ENCODE peak calls at places on chromosome 9, in six cellular contexts. One of them, this sample, is unnamed.

GRCh38 chr9:79477955-79478751 is 93.6 kb upstream of the TLE4 start:
- DNase-seq in RWPE1: peak
- DNase-seq in mammary epithelial cell: peak
- DNase-seq in fibroblast of mammary gland: no peak
- DNase-seq in B cell: peak
- DNase-seq in astrocyte of the spinal cord: peak
- DNase-seq in this sample: no peak

GRCh38 chr9:111148390-111148993 is 110.2 kb upstream of the LPAR1 start:
- DNase-seq in mammary epithelial cell: peak
- DNase-seq in RWPE1: no peak
- DNase-seq in fibroblast of mammary gland: peak
- DNase-seq in B cell: no peak
- DNase-seq in astrocyte of the spinal cord: no peak
- DNase-seq in this sample: peak

GRCh38 chr9:128905964-128906363 is 14.8 kb upstream of the PHYHD1 start:
- DNase-seq in B cell: no peak
- DNase-seq in mammary epithelial cell: no peak
- DNase-seq in RWPE1: no peak
- DNase-seq in fibroblast of mammary gland: no peak
- DNase-seq in astrocyte of the spinal cord: no peak
- DNase-seq in this sample: no peak

GRCh38 chr9:95373069-95373681 is 55.7 kb upstream of the FANCC start:
- DNase-seq in mammary epithelial cell: peak
- DNase-seq in fibroblast of mammary gland: no peak
- DNase-seq in B cell: no peak
- DNase-seq in astrocyte of the spinal cord: no peak
- DNase-seq in RWPE1: peak
- DNase-seq in this sample: no peak

GRCh38 chr9:135116892-135117680 is 29.6 kb downstream of the OLFM1 start:
- DNase-seq in fibroblast of mammary gland: no peak
- DNase-seq in B cell: no peak
- DNase-seq in mammary epithelial cell: no peak
- DNase-seq in astrocyte of the spinal cord: no peak
- DNase-seq in RWPE1: no peak
- DNase-seq in this sample: no peak

GRCh38 chr9:26789959-26790358 is 102.6 kb downstream of the CAAP1 start:
- DNase-seq in mammary epithelial cell: peak
- DNase-seq in fibroblast of mammary gland: peak
- DNase-seq in astrocyte of the spinal cord: no peak
- DNase-seq in RWPE1: peak
- DNase-seq in B cell: no peak
- DNase-seq in this sample: no peak

GRCh38 chr9:33250458-33250995 is 10.6 kb downstream of the SPINK4 start:
- DNase-seq in fibroblast of mammary gland: peak
- DNase-seq in astrocyte of the spinal cord: no peak
- DNase-seq in B cell: no peak
- DNase-seq in RWPE1: peak
- DNase-seq in mammary epithelial cell: peak
- DNase-seq in this sample: peak

GRCh38 chr9:88897081-88897480 is 94.2 kb upstream of the S1PR3 start:
- DNase-seq in RWPE1: no peak
- DNase-seq in B cell: no peak
- DNase-seq in astrocyte of the spinal cord: no peak
- DNase-seq in mammary epithelial cell: no peak
- DNase-seq in fibroblast of mammary gland: no peak
- DNase-seq in this sample: no peak

GRCh38 chr9:135884328-135885035 is 22.9 kb downstream of the CAMSAP1 start:
- DNase-seq in RWPE1: no peak
- DNase-seq in astrocyte of the spinal cord: peak
- DNase-seq in fibroblast of mammary gland: peak
- DNase-seq in mammary epithelial cell: no peak
- DNase-seq in B cell: no peak
- DNase-seq in this sample: peak

GRCh38 chr9:104927216-104927911 is 591 bp downstream of the ABCA1 start:
- DNase-seq in astrocyte of the spinal cord: peak
- DNase-seq in mammary epithelial cell: peak
- DNase-seq in RWPE1: peak
- DNase-seq in B cell: peak
- DNase-seq in fibroblast of mammary gland: peak
- DNase-seq in this sample: no peak

GRCh38 chr9:37944671-37945481 is 40.9 kb upstream of the SLC25A51 start:
- DNase-seq in mammary epithelial cell: no peak
- DNase-seq in RWPE1: peak
- DNase-seq in astrocyte of the spinal cord: peak
- DNase-seq in B cell: no peak
- DNase-seq in fibroblast of mammary gland: peak
- DNase-seq in this sample: peak

GRCh38 chr9:98017306-98017705 is 34.2 kb downstream of the ANP32B start:
- DNase-seq in RWPE1: no peak
- DNase-seq in fibroblast of mammary gland: no peak
- DNase-seq in mammary epithelial cell: no peak
- DNase-seq in B cell: no peak
- DNase-seq in astrocyte of the spinal cord: no peak
- DNase-seq in this sample: no peak

GRCh38 chr9:112325127-112325526 is 8.3 kb downstream of the PTBP3 start:
- DNase-seq in fibroblast of mammary gland: no peak
- DNase-seq in mammary epithelial cell: no peak
- DNase-seq in RWPE1: no peak
- DNase-seq in B cell: no peak
- DNase-seq in astrocyte of the spinal cord: no peak
- DNase-seq in this sample: no peak

GRCh38 chr9:128205296-128205944 is 2.2 kb downstream of the DNM1 start:
- DNase-seq in RWPE1: no peak
- DNase-seq in mammary epithelial cell: no peak
- DNase-seq in B cell: no peak
- DNase-seq in astrocyte of the spinal cord: no peak
- DNase-seq in fibroblast of mammary gland: no peak
- DNase-seq in this sample: no peak

GRCh38 chr9:93646640-93647178 is 70.3 kb downstream of the PHF2 start:
- DNase-seq in astrocyte of the spinal cord: no peak
- DNase-seq in RWPE1: no peak
- DNase-seq in B cell: no peak
- DNase-seq in mammary epithelial cell: no peak
- DNase-seq in fibroblast of mammary gland: no peak
- DNase-seq in this sample: no peak

GRCh38 chr9:16579872-16580432 is 290.5 kb downstream of the BNC2 start:
- DNase-seq in astrocyte of the spinal cord: no peak
- DNase-seq in RWPE1: no peak
- DNase-seq in mammary epithelial cell: no peak
- DNase-seq in B cell: no peak
- DNase-seq in fibroblast of mammary gland: no peak
- DNase-seq in this sample: no peak

GRCh38 chr9:28648723-28649122 is 1075.4 kb upstream of the C9orf72 start:
- DNase-seq in B cell: no peak
- DNase-seq in astrocyte of the spinal cord: no peak
- DNase-seq in fibroblast of mammary gland: no peak
- DNase-seq in mammary epithelial cell: no peak
- DNase-seq in RWPE1: no peak
- DNase-seq in this sample: no peak

GRCh38 chr9:121556580-121556979 is 56.9 kb upstream of the GGTA1 start:
- DNase-seq in fibroblast of mammary gland: peak
- DNase-seq in B cell: no peak
- DNase-seq in RWPE1: peak
- DNase-seq in mammary epithelial cell: peak
- DNase-seq in astrocyte of the spinal cord: peak
- DNase-seq in this sample: peak

GRCh38 chr9:4042966-4043365 is 256.9 kb downstream of the GLIS3 start:
- DNase-seq in fibroblast of mammary gland: no peak
- DNase-seq in RWPE1: no peak
- DNase-seq in astrocyte of the spinal cord: no peak
- DNase-seq in mammary epithelial cell: no peak
- DNase-seq in B cell: no peak
- DNase-seq in this sample: no peak

GRCh38 chr9:4045556-4045955 is 254.3 kb downstream of the GLIS3 start:
- DNase-seq in mammary epithelial cell: no peak
- DNase-seq in fibroblast of mammary gland: no peak
- DNase-seq in B cell: no peak
- DNase-seq in astrocyte of the spinal cord: no peak
- DNase-seq in RWPE1: no peak
- DNase-seq in this sample: no peak

GRCh38 chr9:4050686-4051315 is 249.1 kb downstream of the GLIS3 start:
- DNase-seq in fibroblast of mammary gland: no peak
- DNase-seq in RWPE1: no peak
- DNase-seq in mammary epithelial cell: no peak
- DNase-seq in astrocyte of the spinal cord: no peak
- DNase-seq in B cell: no peak
- DNase-seq in this sample: no peak

DNA sequence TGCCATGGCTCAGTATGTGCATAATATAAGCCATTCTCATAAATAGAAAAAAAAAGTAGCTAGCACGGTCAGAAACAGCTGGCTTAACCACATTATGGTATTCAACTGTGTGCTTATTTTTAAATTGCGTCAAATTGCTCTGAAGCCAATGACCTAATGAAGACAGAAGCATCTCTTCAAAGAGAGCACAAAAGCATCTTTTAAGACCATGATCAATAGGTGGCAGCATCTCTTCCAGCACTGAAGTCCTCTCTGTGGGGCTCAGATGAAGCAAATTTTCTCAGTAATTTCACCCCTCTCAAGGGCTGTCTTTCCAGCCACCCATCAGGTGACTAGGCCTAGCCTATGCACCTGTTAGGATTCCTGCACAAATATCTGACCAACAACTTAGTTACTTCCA is 251.4 kb downstream of the GLIS3 start:
- DNase-seq in fibroblast of mammary gland: peak
- DNase-seq in B cell: no peak
- DNase-seq in astrocyte of the spinal cord: peak
- DNase-seq in RWPE1: no peak
- DNase-seq in mammary epithelial cell: no peak
- DNase-seq in this sample: peak
- TF ChIP-seq CTCF in fibroblast of mammary gland: peak
- TF ChIP-seq CTCF in B cell: no peak
- TF ChIP-seq CTCF in astrocyte of the spinal cord: peak
- TF ChIP-seq CTCF in RWPE1: no peak
- TF ChIP-seq CTCF in mammary epithelial cell: peak
- TF ChIP-seq CTCF in this sample: peak

DNA sequence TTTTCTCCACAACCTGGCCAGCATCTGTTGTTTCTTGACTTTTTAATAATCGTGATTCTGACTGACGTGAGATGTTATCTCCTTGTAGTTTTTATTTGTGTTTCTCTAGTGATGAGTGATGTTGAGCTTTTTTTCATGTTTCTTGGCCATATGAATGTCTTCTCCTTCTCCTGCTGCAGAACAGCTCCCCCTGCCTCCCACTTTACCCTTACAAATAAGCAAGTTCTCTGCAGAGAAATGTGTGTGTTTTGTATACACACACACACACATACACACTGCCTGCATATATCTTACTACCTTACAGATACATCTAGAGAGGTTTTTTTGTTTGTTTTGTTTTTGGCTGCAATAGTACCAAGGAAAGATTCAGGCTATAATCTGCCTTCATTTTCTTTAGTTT is 88.7 kb upstream of the PHF24 start:
- DNase-seq in astrocyte of the spinal cord: peak
- DNase-seq in B cell: no peak
- DNase-seq in RWPE1: no peak
- DNase-seq in mammary epithelial cell: peak
- DNase-seq in fibroblast of mammary gland: peak
- DNase-seq in this sample: peak
- TF ChIP-seq CTCF in astrocyte of the spinal cord: peak
- TF ChIP-seq CTCF in B cell: no peak
- TF ChIP-seq CTCF in RWPE1: peak
- TF ChIP-seq CTCF in mammary epithelial cell: peak
- TF ChIP-seq CTCF in fibroblast of mammary gland: peak
- TF ChIP-seq CTCF in this sample: peak

DNA sequence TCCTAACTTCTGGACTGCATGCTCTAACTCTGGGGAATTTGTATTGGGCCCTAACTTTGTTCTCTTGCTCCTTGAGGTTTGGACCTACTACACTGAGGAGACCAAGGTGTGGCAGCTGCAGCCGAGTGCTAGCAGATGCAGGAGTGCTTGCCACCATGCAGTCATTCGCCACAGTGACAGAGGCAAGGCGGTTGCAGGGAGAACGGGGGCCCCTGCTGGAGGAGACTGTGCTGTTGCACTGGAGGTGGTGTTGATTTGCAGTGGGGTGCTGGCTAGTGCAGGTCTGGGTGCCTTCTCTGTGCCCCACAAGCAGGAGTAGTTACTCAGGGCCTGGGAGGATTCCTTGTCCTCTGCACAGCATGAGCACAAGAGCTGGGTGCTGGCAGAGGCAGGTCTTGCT is 22.4 kb upstream of the DIRAS2 start:
- DNase-seq in RWPE1: no peak
- DNase-seq in B cell: no peak
- DNase-seq in mammary epithelial cell: no peak
- DNase-seq in fibroblast of mammary gland: no peak
- DNase-seq in astrocyte of the spinal cord: no peak
- DNase-seq in this sample: no peak
- TF ChIP-seq CTCF in RWPE1: no peak
- TF ChIP-seq CTCF in B cell: no peak
- TF ChIP-seq CTCF in mammary epithelial cell: no peak
- TF ChIP-seq CTCF in fibroblast of mammary gland: no peak
- TF ChIP-seq CTCF in astrocyte of the spinal cord: no peak
- TF ChIP-seq CTCF in this sample: no peak

GRCh38 chr9:99822596-99823391 is 1.1 kb downstream of the NR4A3 start:
- DNase-seq in B cell: peak
- DNase-seq in fibroblast of mammary gland: peak
- DNase-seq in astrocyte of the spinal cord: peak
- DNase-seq in RWPE1: peak
- DNase-seq in mammary epithelial cell: peak
- DNase-seq in this sample: peak

GRCh38 chr9:99823392-99824377 is 2.0 kb downstream of the NR4A3 start:
- DNase-seq in mammary epithelial cell: peak
- DNase-seq in RWPE1: peak
- DNase-seq in B cell: peak
- DNase-seq in fibroblast of mammary gland: peak
- DNase-seq in astrocyte of the spinal cord: peak
- DNase-seq in this sample: peak

GRCh38 chr9:99826579-99826978 is 4.9 kb downstream of the NR4A3 start:
- DNase-seq in astrocyte of the spinal cord: no peak
- DNase-seq in RWPE1: peak
- DNase-seq in fibroblast of mammary gland: no peak
- DNase-seq in mammary epithelial cell: peak
- DNase-seq in B cell: no peak
- DNase-seq in this sample: no peak

GRCh38 chr9:99825158-99826046 is 3.7 kb downstream of the NR4A3 start:
- DNase-seq in astrocyte of the spinal cord: no peak
- DNase-seq in B cell: peak
- DNase-seq in RWPE1: no peak
- DNase-seq in mammary epithelial cell: no peak
- DNase-seq in fibroblast of mammary gland: no peak
- DNase-seq in this sample: no peak

DNA sequence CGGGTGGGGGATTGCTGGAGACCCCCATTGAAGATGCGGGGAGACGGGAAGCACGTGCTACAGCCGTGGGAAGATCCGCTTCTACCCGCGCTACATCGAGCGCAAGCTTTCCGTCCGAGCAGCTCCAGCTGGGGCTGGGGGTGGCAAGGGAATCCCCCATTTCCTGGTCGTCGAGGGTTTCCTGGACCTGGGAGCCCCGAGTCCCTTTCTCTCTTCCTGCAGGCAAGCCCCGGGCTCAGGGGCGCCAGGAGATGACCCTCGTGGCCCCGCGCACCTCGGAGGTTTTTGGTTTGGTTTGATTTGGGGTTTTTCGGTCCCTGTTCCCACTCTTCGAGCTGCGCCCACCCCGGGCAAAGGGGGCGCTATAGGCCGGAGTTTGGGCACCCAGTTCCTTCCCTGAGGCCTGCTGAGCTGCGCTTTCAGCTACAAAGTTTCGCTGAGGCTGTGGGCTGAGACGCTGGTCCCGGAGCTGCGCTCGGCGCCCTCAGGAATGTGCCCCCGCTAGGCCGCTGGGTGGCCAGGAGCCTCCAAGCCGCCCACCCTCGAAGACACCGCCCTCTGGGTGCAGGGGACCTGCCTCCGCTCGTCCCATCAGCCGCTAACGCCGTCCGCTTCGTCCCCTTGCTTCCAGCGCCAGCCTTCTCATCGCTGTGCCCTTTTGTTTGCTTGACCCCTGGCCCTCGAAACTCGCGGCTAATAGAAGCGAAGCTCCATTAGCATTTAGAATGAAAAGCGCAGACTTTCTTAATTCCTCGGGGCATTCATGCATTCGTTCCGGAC is 2.9 kb downstream of the NR4A3 start:
- DNase-seq in astrocyte of the spinal cord: peak
- DNase-seq in fibroblast of mammary gland: no peak
- DNase-seq in RWPE1: peak
- DNase-seq in mammary epithelial cell: no peak
- DNase-seq in B cell: peak
- DNase-seq in this sample: peak
- TF ChIP-seq CTCF in astrocyte of the spinal cord: peak
- TF ChIP-seq CTCF in fibroblast of mammary gland: peak
- TF ChIP-seq CTCF in RWPE1: peak
- TF ChIP-seq CTCF in mammary epithelial cell: peak
- TF ChIP-seq CTCF in B cell: peak
- TF ChIP-seq CTCF in this sample: peak

This sample was measured in HFFc6.